ENCODE peak calls at places on chromosomes 2 and 18, in nine cellular contexts. I is H54, E is uterus, X is body of pancreas, S is tibial nerve, B is K562, M is GM12891, C is GM12878, J is adrenal gland. P is an unnamed sample.

GRCh38 chr2:120238728-120239487 is 13.7 kb upstream of the RALB start:
- DNase-seq in I (peak), E (no peak), X (no peak), S (no peak), B (peak), M (no peak), C (no peak), J (peak), P (no peak)

GRCh38 chr18:36593641-36594040 is 235.2 kb downstream of the TPGS2 start:
- DNase-seq in I (no peak), E (no peak), X (no peak), S (no peak), B (no peak), M (no peak), C (no peak), J (no peak), P (no peak)

GRCh38 chr2:162261032-162261945 is 18.0 kb upstream of the FAP start:
- DNase-seq in I (peak), E (no peak), X (no peak), S (no peak), B (no peak), M (no peak), C (no peak), J (peak), P (no peak)

GRCh38 chr2:156396126-156396525 is 40.1 kb upstream of the GPD2 start:
- DNase-seq in I (no peak), E (no peak), X (no peak), S (no peak), B (no peak), M (no peak), C (peak), J (no peak), P (no peak)

GRCh38 chr2:240231838-240232244 is 91.4 kb upstream of the OTOS start:
- DNase-seq in I (no peak), E (no peak), X (peak), S (no peak), B (no peak), M (no peak), C (no peak), J (no peak), P (no peak)

GRCh38 chr2:23901966-23902942 is 24.7 kb downstream of the ATAD2B start:
- DNase-seq in I (no peak), E (no peak), X (no peak), S (no peak), B (no peak), M (no peak), C (no peak), J (no peak), P (peak)

GRCh38 chr2:32450851-32451250 is 94.0 kb downstream of the BIRC6 start:
- DNase-seq in I (no peak), E (no peak), X (no peak), S (no peak), B (no peak), M (no peak), C (no peak), J (no peak), P (no peak)

GRCh38 chr2:23238011-23238657 is 146.8 kb upstream of the KLHL29 start:
- DNase-seq in I (no peak), E (no peak), X (no peak), S (no peak), B (no peak), M (no peak), C (no peak), J (no peak), P (no peak)

GRCh38 chr18:24678113-24678512 is 217.7 kb downstream of the HRH4 start:
- DNase-seq in I (no peak), E (no peak), X (no peak), S (no peak), B (no peak), M (no peak), C (no peak), J (no peak), P (no peak)

GRCh38 chr2:6139142-6139541 is 447.0 kb downstream of the SOX11 start:
- DNase-seq in I (no peak), E (no peak), X (no peak), S (no peak), B (no peak), M (no peak), C (no peak), J (no peak), P (no peak)

GRCh38 chr2:851078-851477 is 99.6 kb upstream of the SNTG2 start:
- DNase-seq in I (no peak), E (no peak), X (no peak), S (no peak), B (no peak), M (no peak), C (no peak), J (no peak), P (no peak)

GRCh38 chr2:226772389-226773179 is 27.0 kb downstream of the IRS1 start:
- DNase-seq in I (no peak), E (no peak), X (no peak), S (no peak), B (no peak), M (peak), C (peak), J (no peak), P (no peak)

GRCh38 chr2:16218651-16219050 is 278.3 kb downstream of the MYCN start:
- DNase-seq in I (peak), E (no peak), X (no peak), S (no peak), B (peak), M (no peak), C (no peak), J (peak), P (peak)

GRCh38 chr18:12231986-12232385 is 22.2 kb upstream of the CIDEA start:
- DNase-seq in I (no peak), E (no peak), X (no peak), S (no peak), B (no peak), M (no peak), C (no peak), J (no peak), P (no peak)

GRCh38 chr18:67281746-67282145 is 234.8 kb downstream of the DSEL start:
- DNase-seq in I (no peak), E (no peak), X (no peak), S (no peak), B (no peak), M (no peak), C (no peak), J (no peak), P (no peak)

GRCh38 chr2:77666251-77666980 is 144.2 kb upstream of the LRRTM4 start:
- DNase-seq in I (no peak), E (no peak), X (no peak), S (no peak), B (no peak), M (no peak), C (no peak), J (no peak), P (no peak)

GRCh38 chr2:32954206-32954605 is 7.5 kb downstream of the LTBP1 start:
- DNase-seq in I (no peak), E (no peak), X (no peak), S (no peak), B (no peak), M (no peak), C (no peak), J (no peak), P (no peak)

GRCh38 chr2:113075030-113075429 is 7.3 kb downstream of the IL1F10 start:
- DNase-seq in I (no peak), E (no peak), X (no peak), S (no peak), B (no peak), M (no peak), C (no peak), J (no peak), P (no peak)

GRCh38 chr18:79476918-79477685 is 81.4 kb downstream of the NFATC1 start:
- DNase-seq in I (no peak), E (no peak), X (no peak), S (no peak), B (no peak), M (no peak), C (no peak), J (no peak), P (no peak)

GRCh38 chr18:45106331-45106774 is 425.7 kb downstream of the SETBP1 start:
- DNase-seq in I (no peak), E (no peak), X (no peak), S (no peak), B (no peak), M (no peak), C (peak), J (no peak), P (peak)

GRCh38 chr2:3487028-3487425 is 32.3 kb downstream of the ADI1 start:
- DNase-seq in I (no peak), E (no peak), X (peak), S (no peak), B (no peak), M (no peak), C (no peak), J (no peak), P (no peak)

GRCh38 chr2:168244318-168244717 is 3.1 kb downstream of the STK39 start:
- DNase-seq in I (no peak), E (no peak), X (peak), S (no peak), B (no peak), M (no peak), C (no peak), J (no peak), P (no peak)

GRCh38 chr2:168245074-168245825 is 2.1 kb downstream of the STK39 start:
- DNase-seq in I (no peak), E (no peak), X (no peak), S (no peak), B (no peak), M (no peak), C (no peak), J (no peak), P (no peak)

GRCh38 chr2:168246483-168247340 is 683 bp downstream of the STK39 start:
- DNase-seq in I (peak), E (peak), X (peak), S (peak), B (peak), M (peak), C (no peak), J (peak), P (peak)

GRCh38 chr2:168246072-168246482 is 1.3 kb downstream of the STK39 start:
- DNase-seq in I (no peak), E (no peak), X (no peak), S (no peak), B (no peak), M (no peak), C (no peak), J (no peak), P (no peak)

GRCh38 chr2:168247341-168248305 is at the start of gene STK39:
- DNase-seq in I (peak), E (peak), X (peak), S (peak), B (peak), M (peak), C (no peak), J (peak), P (peak)
- TF ChIP-seq POLR2A in I (peak), E (no peak), X (peak), S (no peak), B (no peak), M (no peak), C (no peak), J (no peak), P (no peak)

DNA sequence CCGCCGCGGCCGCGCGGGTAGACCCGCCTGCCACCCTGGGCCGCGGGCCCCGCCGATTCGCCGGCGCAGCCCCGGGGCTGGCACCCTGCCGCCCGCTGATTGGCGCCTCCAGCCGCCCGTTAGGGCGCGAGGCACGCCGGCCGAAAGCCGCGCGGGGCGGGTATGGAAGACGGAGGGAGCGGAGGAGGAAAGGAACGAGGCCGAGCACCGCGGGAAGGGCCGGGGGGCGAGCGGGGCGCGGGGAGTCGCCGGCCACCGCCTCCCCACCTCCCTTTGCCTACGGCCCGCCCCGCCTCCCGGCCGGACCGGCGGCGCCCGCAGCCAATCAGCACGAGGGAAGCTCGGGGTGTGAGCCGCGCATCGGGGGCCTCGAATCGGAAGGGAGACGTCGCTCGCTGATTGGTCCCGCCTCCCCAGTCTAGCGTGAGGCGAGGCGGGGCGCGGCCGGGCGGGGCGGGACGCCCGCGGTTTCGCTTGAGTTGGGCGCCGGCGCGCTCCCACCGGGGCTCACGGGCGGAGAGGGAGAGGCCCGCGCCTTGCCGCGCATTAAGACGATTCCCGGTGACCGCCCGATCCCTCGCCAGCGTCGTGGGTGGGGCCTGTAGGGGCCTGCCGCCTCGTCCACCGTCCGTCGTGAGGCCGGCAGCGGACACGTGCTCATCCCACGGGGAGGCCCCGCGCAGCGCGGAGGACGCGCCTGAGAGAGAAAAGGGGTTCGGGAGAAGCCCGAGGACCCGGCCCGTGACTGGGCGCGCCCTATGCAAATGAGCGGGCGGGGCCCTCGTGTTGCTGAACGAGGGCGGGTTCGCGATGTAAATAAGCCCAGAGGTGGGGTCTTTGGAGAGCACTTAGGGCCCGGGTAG is 616 bp upstream of the SMAD2 start:
- DNase-seq in I (peak), E (peak), X (peak), S (peak), B (peak), M (peak), C (peak), J (peak), P (peak)
- TF ChIP-seq POLR2A in I (peak), E (peak), X (peak), S (peak), B (peak), M (peak), C (peak), J (peak), P (peak)

GRCh38 chr2:47344890-47345583 is 57.9 kb upstream of the MSH2 start:
- DNase-seq in I (peak), E (peak), X (peak), S (peak), B (peak), M (no peak), C (no peak), J (peak), P (peak)
- TF ChIP-seq POLR2A in I (peak), E (peak), X (peak), S (no peak), B (no peak), M (no peak), C (no peak), J (peak), P (no peak)

GRCh38 chr2:100818003-100818605 is 1.8 kb upstream of the NPAS2 start:
- DNase-seq in I (no peak), E (no peak), X (no peak), S (peak), B (no peak), M (no peak), C (no peak), J (no peak), P (no peak)

GRCh38 chr2:100820346-100821254 is 661 bp downstream of the NPAS2 start:
- DNase-seq in I (no peak), E (peak), X (no peak), S (no peak), B (no peak), M (no peak), C (no peak), J (peak), P (no peak)

GRCh38 chr2:100818606-100819364 is 1.2 kb upstream of the NPAS2 start:
- DNase-seq in I (peak), E (peak), X (peak), S (peak), B (no peak), M (no peak), C (no peak), J (peak), P (no peak)

GRCh38 chr2:100821255-100821912 is 1.4 kb downstream of the NPAS2 start:
- DNase-seq in I (no peak), E (no peak), X (no peak), S (no peak), B (no peak), M (no peak), C (no peak), J (no peak), P (no peak)

DNA sequence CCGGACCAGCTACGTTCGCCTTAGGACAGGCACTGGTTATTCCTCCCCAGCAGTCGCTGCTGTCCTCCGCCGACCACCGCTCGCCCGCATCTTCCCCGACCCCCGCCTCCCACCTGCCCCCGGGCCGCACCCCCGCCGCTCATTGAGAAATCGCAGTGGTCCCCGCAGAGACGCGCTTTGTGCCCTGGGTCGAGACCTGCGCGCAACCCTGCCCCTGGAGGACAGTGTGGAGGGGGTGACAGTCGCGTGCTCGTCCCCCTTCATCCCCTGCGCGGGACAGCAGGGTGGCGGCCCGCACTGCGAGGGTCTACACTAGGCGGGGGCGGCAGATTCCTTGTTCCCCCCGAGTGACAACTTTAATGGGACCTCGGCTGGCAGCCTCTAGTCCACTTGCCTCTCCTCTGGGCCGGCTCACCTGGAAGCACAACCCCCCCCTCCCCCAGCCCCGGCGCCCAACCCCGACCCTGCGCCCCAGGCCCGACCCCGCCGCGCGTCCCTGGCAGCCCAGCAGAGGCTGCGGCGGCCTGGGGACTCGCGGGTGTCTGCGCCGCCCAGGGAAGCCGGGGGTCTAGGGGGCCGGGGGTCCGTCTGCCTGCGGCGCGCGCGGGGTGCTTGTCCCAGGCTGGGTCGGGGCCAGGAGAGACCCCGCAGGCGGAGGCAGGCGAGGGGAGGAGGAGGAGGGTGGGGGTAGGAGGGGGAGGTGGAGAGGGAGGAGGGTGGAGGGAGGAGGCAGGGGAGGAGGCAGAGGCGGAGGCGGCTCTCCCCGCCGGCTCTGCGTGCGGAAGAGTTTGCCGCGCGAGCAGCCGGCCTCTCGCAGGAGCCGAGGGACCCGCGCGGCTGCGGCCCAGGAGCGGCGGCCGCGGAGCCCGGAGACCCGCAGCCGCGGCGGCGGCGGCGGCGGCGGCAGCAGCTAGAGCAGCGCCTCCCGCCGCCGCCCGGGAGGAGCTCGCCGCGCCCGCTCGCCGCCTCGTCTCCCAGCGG is at the start of gene NPAS2:
- DNase-seq in I (peak), E (peak), X (peak), S (peak), B (peak), M (no peak), C (no peak), J (peak), P (no peak)
- TF ChIP-seq POLR2A in I (no peak), E (no peak), X (peak), S (peak), B (no peak), M (no peak), C (no peak), J (peak), P (no peak)

DNA sequence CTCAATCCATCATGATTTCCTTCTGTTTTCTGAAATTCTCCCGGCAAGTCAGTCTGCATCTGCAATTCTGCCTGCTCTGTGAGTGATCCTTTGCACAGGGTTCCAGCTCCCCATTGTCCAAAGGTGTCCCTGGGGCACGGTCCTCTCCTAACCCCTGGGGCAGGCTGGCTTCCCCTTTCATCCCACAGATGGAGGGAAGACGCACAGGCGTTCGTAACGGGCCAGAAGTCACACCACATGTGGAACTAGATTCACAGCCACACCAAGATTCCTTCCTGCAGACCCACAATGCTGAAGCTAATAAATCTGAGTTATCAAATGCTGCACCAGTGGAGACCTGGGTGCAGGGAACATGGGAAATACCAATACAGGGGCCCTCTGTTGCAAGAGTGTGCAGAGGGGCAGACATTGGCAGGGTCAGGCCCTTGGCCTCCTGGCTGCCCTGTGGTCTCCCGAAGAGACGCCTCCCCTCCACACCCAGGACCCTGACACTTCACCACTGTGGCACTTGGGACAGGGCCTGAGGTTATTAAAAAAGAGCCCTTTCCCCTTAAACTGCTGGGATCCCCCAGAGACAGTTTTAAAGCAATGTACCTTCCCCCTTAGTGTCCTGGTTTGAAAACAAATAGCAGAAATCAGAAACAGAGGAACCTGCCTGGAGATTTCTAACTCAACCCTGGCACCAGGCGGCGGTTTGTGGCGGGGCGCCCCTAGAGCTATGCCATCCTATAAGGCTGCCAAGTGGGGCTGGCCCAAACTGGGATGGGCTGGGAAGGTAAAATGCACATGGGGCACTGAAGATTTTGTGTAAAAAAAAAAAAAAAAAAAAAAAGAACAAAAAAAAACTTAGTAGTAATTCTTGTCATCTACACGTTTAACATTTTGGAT is 15.4 kb downstream of the ZNF516 start:
- DNase-seq in I (no peak), E (no peak), X (no peak), S (no peak), B (no peak), M (no peak), C (no peak), J (no peak), P (no peak)
- TF ChIP-seq POLR2A in I (no peak), E (no peak), X (no peak), S (no peak), B (no peak), M (no peak), C (no peak), J (no peak), P (no peak)